ENCODE peak calls at places on chromosomes 2 and 18, in eight cellular contexts. A is foreskin fibroblast; V is caudate nucleus; P is CD8-positive, alpha-beta memory T cell; Z is brain microvascular endothelial cell; G is NCI-H1105; C is stimulated activated CD4-positive, alpha-beta T cell treated with anti-CD3 and anti-CD28 coated beads, Interleukin-2, amount 100 ng/mL, for 48 hours; H is natural killer cell treated with Interleukin-12 subunit alpha and Interleukin-12 subunit beta and Interleukin-15 and Interleukin-18, amount 100 ng/mL, for 72 hours. U is an unnamed sample.
A peak's percentile ranks its signal among the peaks of the same experiment; 100 is the strongest.

GRCh38 chr2:20425884-20426283 is 21.0 kb upstream of the RHOB start:
- DNase-seq in Z (no peak), A (no peak), P (no peak), V (no peak), H (no peak), C (no peak), G (no peak), U (no peak)

GRCh38 chr18:323253-323622 is 55.4 kb upstream of the THOC1 start:
- DNase-seq in H (no peak), G (no peak), V (no peak), A (no peak), P (no peak), C (no peak), Z (peak; percentile 33), U (no peak)

GRCh38 chr2:108630567-108631405 is 88.5 kb upstream of the RANBP2 start:
- DNase-seq in G (no peak), P (no peak), A (no peak), H (no peak), V (no peak), C (no peak), Z (no peak), U (no peak)

GRCh38 chr2:157229572-157229971 is 27.9 kb upstream of the GALNT5 start:
- DNase-seq in H (no peak), V (no peak), Z (peak; percentile 57), G (no peak), P (no peak), A (peak; percentile 69), C (no peak), U (no peak)

GRCh38 chr2:10980886-10981425 is 69.2 kb downstream of the KCNF1 start:
- DNase-seq in G (no peak), Z (no peak), P (no peak), C (no peak), A (no peak), V (no peak), H (no peak), U (no peak)

GRCh38 chr2:207474871-207475485 is 54.8 kb upstream of the CREB1 start:
- DNase-seq in A (peak; percentile 51), Z (peak; percentile 51), G (peak; percentile 37), H (no peak), C (peak; percentile 47), P (peak; percentile 51), V (no peak), U (peak; percentile 53)

GRCh38 chr2:54228945-54229344 is 27.1 kb downstream of the TSPYL6 start:
- DNase-seq in H (no peak), C (no peak), A (no peak), P (no peak), G (no peak), V (no peak), Z (no peak), U (no peak)

GRCh38 chr18:58605027-58606020 is 23.6 kb downstream of the ALPK2 start:
- DNase-seq in Z (peak; percentile 94), G (no peak), V (no peak), P (peak; percentile 33), A (peak; percentile 71), H (no peak), C (peak; percentile 34), U (no peak)

GRCh38 chr2:141557329-141558098 is 573.3 kb downstream of the LRP1B start:
- DNase-seq in A (peak; percentile 71), Z (peak; percentile 82), C (no peak), G (no peak), V (no peak), H (no peak), P (no peak), U (no peak)

GRCh38 chr2:68222287-68222686 is 30.0 kb downstream of the PPP3R1 start:
- DNase-seq in G (no peak), A (no peak), P (no peak), C (no peak), V (no peak), H (no peak), Z (no peak), U (no peak)

GRCh38 chr18:39772155-39772919 is 2182.7 kb upstream of the PIK3C3 start:
- DNase-seq in P (no peak), Z (peak; percentile 43), C (no peak), H (no peak), G (no peak), A (peak; percentile 41), V (no peak), U (no peak)

GRCh38 chr2:74908763-74909444 is 49.5 kb upstream of the POLE4 start:
- DNase-seq in G (no peak), P (no peak), V (no peak), C (no peak), Z (no peak), A (no peak), H (no peak), U (no peak)

GRCh38 chr2:60355849-60356261 is 197.6 kb downstream of the BCL11A start:
- DNase-seq in V (no peak), A (no peak), G (no peak), H (no peak), C (no peak), P (no peak), Z (no peak), U (no peak)

GRCh38 chr2:228105526-228106250 is 75.8 kb downstream of the SPHKAP start:
- DNase-seq in C (no peak), P (no peak), H (no peak), Z (no peak), V (no peak), A (no peak), G (no peak), U (no peak)

GRCh38 chr2:138712212-138712979 is 67.8 kb downstream of the NXPH2 start:
- DNase-seq in G (no peak), V (no peak), A (peak; percentile 65), C (no peak), Z (no peak), H (no peak), P (no peak), U (no peak)

U was measured in effector CD4-positive, alpha-beta T cell.